ENCODE peak calls at places on chromosomes 3 and 15, in eight cellular contexts. J is body of pancreas; S is tibial nerve; L is cardiac muscle cell; M is neural progenitor cell; O is naive thymus-derived CD4-positive, alpha-beta T cell; X is osteoblast; W is psoas muscle. I is an unnamed sample.

GRCh38 chr3:124363451-124363850 is 366.8 kb upstream of the UMPS start:
- DNase-seq in S (no peak), W (no peak), X (peak; percentile 82), L (no peak), J (peak; percentile 29), M (no peak), O (no peak), I (no peak)

GRCh38 chr3:187188931-187189330 is 8.4 kb upstream of the RTP1 start:
- DNase-seq in O (no peak), M (no peak), X (no peak), W (no peak), L (no peak), S (no peak), J (no peak), I (no peak)

GRCh38 chr15:83769411-83769960 is 115.6 kb downstream of the ADAMTSL3 start:
- DNase-seq in J (no peak), O (no peak), S (no peak), X (no peak), L (peak; percentile 77), M (no peak), W (no peak), I (no peak)

GRCh38 chr3:158452324-158452723 is 118.7 kb upstream of the MLF1 start:
- DNase-seq in M (no peak), W (no peak), S (no peak), L (no peak), X (no peak), O (no peak), J (no peak), I (no peak)

GRCh38 chr3:42654331-42655201 is 1.1 kb downstream of the ZBTB47 start:
- DNase-seq in M (peak; percentile 92), X (peak; percentile 98), S (no peak), O (no peak), W (peak; percentile 87), J (peak; percentile 57), L (peak; percentile 82), I (no peak)

GRCh38 chr3:39388741-39389248 is 5.6 kb downstream of the SLC25A38 start:
- DNase-seq in X (no peak), S (no peak), J (no peak), O (no peak), W (no peak), M (no peak), L (peak; percentile 32), I (no peak)

GRCh38 chr3:132519914-132520313 is 77.2 kb upstream of the ACKR4 start:
- DNase-seq in S (no peak), M (no peak), W (no peak), L (no peak), J (no peak), X (no peak), O (no peak), I (no peak)

GRCh38 chr15:28037969-28038640 is 61.0 kb downstream of the OCA2 start:
- DNase-seq in J (no peak), L (no peak), M (no peak), S (no peak), W (no peak), O (no peak), X (no peak), I (no peak)

GRCh38 chr3:100782906-100783305 is 73.6 kb downstream of the TFG start:
- DNase-seq in J (no peak), W (no peak), O (no peak), S (no peak), X (no peak), L (no peak), M (peak; percentile 8), I (no peak)

GRCh38 chr3:13136426-13136825 is 63.2 kb upstream of the IQSEC1 start:
- DNase-seq in W (no peak), O (no peak), X (peak; percentile 65), S (no peak), J (no peak), M (no peak), L (no peak), I (no peak)

GRCh38 chr3:56799251-56799882 is 2.4 kb downstream of the ARHGEF3 start:
- DNase-seq in S (no peak), M (peak; percentile 50), X (no peak), L (peak; percentile 59), O (peak; percentile 80), J (peak; percentile 57), W (no peak), I (no peak)

GRCh38 chr3:81496407-81497104 is 264.9 kb downstream of the GBE1 start:
- DNase-seq in S (no peak), L (peak; percentile 25), X (no peak), O (no peak), W (no peak), J (no peak), M (no peak), I (no peak)

GRCh38 chr15:23504003-23504402 is 57.0 kb upstream of the GOLGA6L2 start:
- DNase-seq in S (no peak), O (no peak), J (no peak), M (no peak), L (no peak), W (no peak), X (no peak), I (no peak)

GRCh38 chr3:139617656-139618268 is 60.0 kb downstream of the NMNAT3 start:
- DNase-seq in L (no peak), W (no peak), O (no peak), X (no peak), M (no peak), J (no peak), S (no peak), I (no peak)

GRCh38 chr3:94069242-94069813 is 6.5 kb downstream of the NSUN3 start:
- DNase-seq in W (no peak), O (peak; percentile 28), M (no peak), J (no peak), S (no peak), L (peak; percentile 10), X (peak; percentile 27), I (no peak)

GRCh38 chr3:5095879-5096278 is 26.2 kb upstream of the ARL8B start:
- DNase-seq in W (peak; percentile 64), O (no peak), L (peak; percentile 67), J (no peak), S (no peak), X (no peak), M (peak; percentile 61), I (no peak)

GRCh38 chr3:184423567-184423966 is 43.7 kb downstream of the CHRD start:
- DNase-seq in W (no peak), O (no peak), S (no peak), L (no peak), X (no peak), M (no peak), J (no peak), I (no peak)

GRCh38 chr15:26996250-26996649 is 25.3 kb downstream of the GABRG3 start:
- DNase-seq in X (no peak), J (no peak), L (no peak), W (no peak), O (no peak), M (no peak), S (no peak), I (no peak)

GRCh38 chr15:41417418-41417811 is 520 bp downstream of the RTF1 start:
- DNase-seq in X (peak; percentile 92), W (peak; percentile 67), O (no peak), J (no peak), S (no peak), M (peak; percentile 70), L (no peak), I (no peak)
- H3K27ac ChIP-seq in X (peak overlapping the region; percentile 48), W (peak overlapping the region; percentile 90), O (peak overlapping the region; percentile 81), J (peak overlapping the region; percentile 77), S (peak overlapping the region; percentile 37), M (peak overlapping the region; percentile 5), L (peak overlapping the region; percentile 89), I (peak overlapping the region; percentile 63)

GRCh38 chr15:68589012-68589411 is 10.2 kb downstream of the CORO2B start:
- DNase-seq in L (no peak), O (no peak), M (no peak), S (no peak), W (no peak), X (peak; percentile 37), J (no peak), I (no peak)

GRCh38 chr15:68589783-68590710 is 11.3 kb downstream of the CORO2B start:
- DNase-seq in J (no peak), O (no peak), S (no peak), X (peak; percentile 18), M (no peak), W (no peak), L (no peak), I (no peak)

GRCh38 chr15:68592054-68592453 is 13.3 kb downstream of the CORO2B start:
- DNase-seq in S (no peak), O (no peak), J (no peak), X (peak; percentile 57), L (no peak), W (peak; percentile 4), M (no peak), I (no peak)

GRCh38 chr15:68592548-68592947 is 13.8 kb downstream of the CORO2B start:
- DNase-seq in X (no peak), O (no peak), W (no peak), L (no peak), S (no peak), J (no peak), M (no peak), I (no peak)

DNA sequence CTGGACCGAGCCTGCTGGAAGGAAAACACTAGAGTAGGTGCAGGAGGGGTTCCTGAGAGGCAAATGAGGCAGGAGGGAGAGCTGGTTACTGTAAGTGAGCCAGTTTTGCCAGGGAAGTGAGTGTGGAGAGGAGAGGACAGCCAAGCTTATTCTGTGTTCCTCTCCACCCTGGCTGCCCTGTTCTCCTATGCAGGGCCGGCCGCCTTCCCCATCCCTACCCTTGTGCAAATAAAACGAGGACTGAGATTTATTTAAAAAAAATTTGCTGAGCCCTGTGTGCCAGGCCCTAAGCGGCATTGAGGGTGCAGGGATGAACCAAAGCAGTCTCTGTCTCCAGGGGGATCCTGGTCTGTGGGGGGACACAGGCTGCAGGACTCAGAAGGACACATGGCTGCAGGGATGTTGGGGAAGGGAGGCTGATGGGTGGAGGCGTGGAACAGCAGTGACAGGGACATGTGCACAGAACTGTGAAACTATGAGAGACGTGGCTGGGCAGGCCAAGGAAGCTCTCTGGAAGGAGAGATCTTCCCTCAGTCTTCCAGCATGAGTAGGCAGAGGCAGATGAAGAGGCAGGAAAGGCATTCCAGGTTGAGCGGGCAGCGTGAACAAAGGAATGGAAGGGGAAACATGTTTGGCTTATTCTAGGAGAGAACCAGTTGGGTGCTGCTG is 12.1 kb downstream of the CORO2B start:
- DNase-seq in M (no peak), X (no peak), W (no peak), J (no peak), O (no peak), S (no peak), L (no peak), I (no peak)
- H3K4me1 ChIP-seq in M (peaks cover 44% of the 10 kb centered on the region), X (peaks cover 37% of the 10 kb centered on the region), W (peaks cover under 1% of the 10 kb centered on the region), J (no peaks in the 10 kb centered on the region), O (no peaks in the 10 kb centered on the region), S (no peaks in the 10 kb centered on the region), L (peaks cover 13% of the 10 kb centered on the region), I (peaks cover 3% of the 10 kb centered on the region)

GRCh38 chr3:47265725-47266480 is 16.7 kb downstream of the KIF9 start:
- DNase-seq in W (no peak), L (no peak), S (no peak), J (no peak), X (no peak), M (no peak), O (no peak), I (no peak)
- H3K27ac ChIP-seq in W (peak overlapping the region; percentile 7), L (no peak overlapping the region), S (no peak overlapping the region), J (no peak overlapping the region), X (no peak overlapping the region), M (no peak overlapping the region), O (no peak overlapping the region), I (no peak overlapping the region)

DNA sequence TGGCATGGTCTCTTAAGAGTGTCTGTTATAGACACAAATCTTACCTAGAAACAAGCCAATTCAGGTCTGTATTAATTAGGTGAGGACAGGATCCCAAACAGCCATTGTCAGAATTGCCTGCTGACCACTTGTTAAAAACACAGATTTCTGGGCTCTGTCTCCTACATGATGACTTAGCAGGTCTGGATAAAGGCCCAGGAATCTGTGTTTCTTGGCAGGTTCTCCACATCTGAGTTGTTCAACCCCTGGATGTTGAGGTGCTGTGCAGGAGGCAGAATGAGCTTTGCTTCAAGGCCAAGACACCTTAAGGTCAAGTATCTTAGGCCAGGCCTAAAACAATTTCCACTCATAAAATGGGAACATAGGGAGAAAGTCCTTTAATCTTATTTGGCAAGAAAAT is 678.7 kb upstream of the CFAP20DC start:
- DNase-seq in W (no peak), L (no peak), M (no peak), J (no peak), O (no peak), X (no peak), S (no peak), I (no peak)
- H3K4me1 ChIP-seq in W (no peaks in the 10 kb centered on the region), L (peaks cover 12% of the 10 kb centered on the region), M (no peaks in the 10 kb centered on the region), J (no peaks in the 10 kb centered on the region), O (peaks cover 10% of the 10 kb centered on the region), X (no peaks in the 10 kb centered on the region), S (no peaks in the 10 kb centered on the region), I (no peaks in the 10 kb centered on the region)

I was measured in Panc1.